ENCODE peak calls at places on chromosomes 12 and 14, in six cellular contexts. R is A549, X is neural crest cell, F is cardiac muscle cell, M is body of pancreas, V is cardiac fibroblast. G is an unnamed sample.

GRCh38 chr12:81329088-81329487 is 251.2 kb downstream of the ACSS3 start:
- DNase-seq in R (no peak), X (no peak), F (no peak), M (no peak), V (peak; percentile 41), G (peak; percentile 11)

GRCh38 chr14:52355016-52355430 is 40.9 kb downstream of the PTGER2 start:
- DNase-seq in R (no peak), X (no peak), F (no peak), M (no peak), V (peak; percentile 97), G (no peak)

GRCh38 chr14:76294876-76295275 is 81.1 kb upstream of the ESRRB start:
- DNase-seq in R (no peak), X (no peak), F (no peak), M (no peak), V (no peak), G (no peak)

GRCh38 chr12:79920421-79921238 is 14.3 kb downstream of the PPP1R12A start:
- DNase-seq in R (no peak), X (no peak), F (no peak), M (no peak), V (no peak), G (no peak)

GRCh38 chr14:93163570-93163969 is 21.1 kb downstream of the MOAP1 start:
- DNase-seq in R (no peak), X (no peak), F (no peak), M (no peak), V (no peak), G (no peak)

GRCh38 chr12:120759591-120760348 is 34.1 kb downstream of the ACADS start:
- DNase-seq in R (no peak), X (no peak), F (no peak), M (no peak), V (no peak), G (no peak)

GRCh38 chr12:46546634-46547273 is 174.2 kb upstream of the SLC38A2 start:
- DNase-seq in R (no peak), X (no peak), F (no peak), M (no peak), V (no peak), G (no peak)

GRCh38 chr14:50619569-50620141 is 48.5 kb downstream of the SAV1 start:
- DNase-seq in R (peak; percentile 34), X (no peak), F (peak; percentile 22), M (no peak), V (peak; percentile 74), G (no peak)

GRCh38 chr14:41586237-41586636 is 20.4 kb upstream of the LRFN5 start:
- DNase-seq in R (no peak), X (no peak), F (no peak), M (no peak), V (peak; percentile 3), G (no peak)

GRCh38 chr12:20653871-20654270 is 41.3 kb upstream of the SLCO1C1 start:
- DNase-seq in R (no peak), X (no peak), F (no peak), M (no peak), V (peak; percentile 33), G (no peak)

GRCh38 chr12:24991209-24992049 is 42.5 kb upstream of the BCAT1 start:
- DNase-seq in R (peak; percentile 44), X (no peak), F (peak; percentile 55), M (peak; percentile 37), V (peak; percentile 78), G (no peak)

GRCh38 chr12:55789171-55789570 is 28.4 kb downstream of the SARNP start:
- DNase-seq in R (no peak), X (no peak), F (peak; percentile 44), M (no peak), V (no peak), G (no peak)

GRCh38 chr12:70236990-70237389 is 6.2 kb upstream of the CNOT2 start:
- DNase-seq in R (no peak), X (no peak), F (no peak), M (no peak), V (no peak), G (no peak)

GRCh38 chr12:108442077-108442476 is 73.0 kb upstream of the FICD start:
- DNase-seq in R (no peak), X (no peak), F (no peak), M (no peak), V (no peak), G (no peak)

GRCh38 chr12:11561416-11561815 is 88.1 kb upstream of the ETV6 start:
- DNase-seq in R (no peak), X (no peak), F (no peak), M (no peak), V (no peak), G (no peak)

GRCh38 chr14:105117257-105117646 is 51.3 kb downstream of the JAG2 start:
- DNase-seq in R (no peak), X (no peak), F (no peak), M (no peak), V (no peak), G (no peak)

GRCh38 chr14:30445394-30445793 is 113.6 kb upstream of the G2E3 start:
- DNase-seq in R (no peak), X (no peak), F (no peak), M (peak; percentile 26), V (no peak), G (no peak)

GRCh38 chr12:76242813-76243540 is 105.2 kb downstream of the BBS10 start:
- DNase-seq in R (no peak), X (no peak), F (no peak), M (no peak), V (peak; percentile 65), G (no peak)

GRCh38 chr12:57162541-57163125 is 15.2 kb upstream of the LRP1-AS start:
- DNase-seq in R (no peak), X (no peak), F (no peak), M (no peak), V (no peak), G (no peak)

GRCh38 chr12:47302111-47302597 is 222.4 kb upstream of the AMIGO2 start:
- DNase-seq in R (peak; percentile 55), X (no peak), F (peak; percentile 6), M (no peak), V (no peak), G (no peak)

DNA sequence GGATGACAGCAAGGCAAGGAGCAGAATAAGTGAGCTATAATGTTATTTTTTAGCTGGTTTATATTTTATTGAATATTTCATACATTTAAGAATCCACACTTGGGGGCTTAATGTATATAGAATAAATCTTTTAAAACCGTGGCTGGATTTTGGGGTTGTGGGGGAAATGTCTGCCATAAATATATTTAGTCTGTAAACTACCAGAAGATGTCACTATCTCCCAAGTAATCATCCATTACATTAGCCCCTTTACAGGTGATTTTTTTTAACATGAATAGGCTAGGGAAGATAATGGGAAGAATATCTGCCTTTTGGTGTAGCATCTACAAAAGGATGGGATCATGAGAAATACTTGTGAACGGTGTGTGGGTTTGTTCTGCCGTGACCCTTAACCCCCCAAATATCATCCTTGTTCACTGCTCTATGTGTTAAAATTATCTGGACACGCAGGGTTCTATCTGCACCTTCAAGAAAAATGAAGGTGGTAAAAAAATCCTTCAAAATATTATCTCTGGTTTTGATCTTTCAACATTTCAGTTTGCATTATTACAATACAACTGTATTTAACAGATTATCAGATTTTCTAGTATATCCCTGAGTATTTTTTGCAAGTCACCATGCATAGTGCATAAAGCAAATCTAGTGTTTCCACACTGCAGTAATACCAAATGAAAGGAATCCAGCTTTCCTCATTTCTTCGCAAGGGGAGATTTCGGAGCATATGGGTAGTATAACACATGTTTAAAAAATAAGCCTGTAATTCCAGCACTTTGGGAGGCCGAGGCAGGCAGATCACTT is 8.0 kb upstream of the SLC17A8 start:
- DNase-seq in R (peak; percentile 34), X (no peak), F (no peak), M (no peak), V (peak; percentile 57), G (no peak)
- TF ChIP-seq CTCF in R (peak; percentile 84), X (peak; percentile 76), F (peak; percentile 39), M (peak; percentile 47), V (peak; percentile 8), G (peak; percentile 37)

GRCh38 chr12:93825501-93825888 is 148.3 kb downstream of the CRADD start:
- DNase-seq in R (no peak), X (no peak), F (no peak), M (no peak), V (peak; percentile 45), G (no peak)
- TF ChIP-seq CTCF in R (no peak), X (no peak), F (peak; percentile 8), M (no peak), V (no peak), G (no peak)

DNA sequence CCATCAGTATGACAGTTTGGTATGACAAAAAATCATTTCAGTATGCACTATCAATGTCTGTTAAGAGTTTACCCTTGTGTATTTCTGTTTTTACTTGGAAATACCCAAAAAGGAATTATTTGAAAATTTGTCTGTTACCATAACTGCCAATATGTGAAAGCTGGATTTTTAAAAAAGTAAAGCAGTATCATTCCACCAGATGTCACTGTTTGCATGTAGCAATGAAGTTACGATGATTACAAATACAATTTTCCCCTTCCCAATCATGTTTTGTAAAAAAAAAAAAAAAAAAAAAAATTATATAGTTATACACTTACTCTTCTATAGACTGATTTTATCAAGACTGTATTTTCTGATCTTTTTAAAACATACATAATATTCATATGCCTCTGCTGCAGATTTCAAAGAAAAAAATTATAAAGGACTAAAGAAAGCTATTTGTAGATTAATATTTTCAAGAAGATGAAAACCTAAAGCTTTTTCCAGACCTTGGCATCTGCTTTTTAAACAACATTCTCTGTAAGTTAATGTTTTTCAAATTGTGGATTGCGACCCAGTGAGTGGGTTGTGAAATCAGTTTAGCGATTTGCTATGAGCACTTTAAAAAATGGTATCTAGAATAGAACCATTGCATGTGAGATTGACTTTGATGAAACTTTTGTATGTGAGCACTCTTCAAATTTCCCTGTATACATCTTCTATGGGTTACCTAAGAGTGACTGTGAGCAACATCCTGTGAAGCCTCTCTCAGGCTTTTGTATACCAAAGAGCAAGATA is 114.2 kb downstream of the TTC6 start:
- DNase-seq in R (no peak), X (no peak), F (no peak), M (no peak), V (peak; percentile 52), G (no peak)
- TF ChIP-seq CTCF in R (peak; percentile 55), X (peak; percentile 73), F (peak; percentile 38), M (peak; percentile 41), V (peak; percentile 45), G (peak; percentile 41)

GRCh38 chr12:43337571-43338497 is 214.2 kb downstream of the ADAMTS20 start:
- DNase-seq in R (no peak), X (no peak), F (no peak), M (no peak), V (peak; percentile 32), G (no peak)

GRCh38 chr12:43333650-43334043 is 218.4 kb downstream of the ADAMTS20 start:
- DNase-seq in R (no peak), X (no peak), F (no peak), M (no peak), V (no peak), G (no peak)

GRCh38 chr12:43338848-43339526 is 213.0 kb downstream of the ADAMTS20 start:
- DNase-seq in R (peak; percentile 5), X (peak; percentile 2), F (peak; percentile 90), M (peak; percentile 8), V (peak; percentile 76), G (peak; percentile 10)

GRCh38 chr12:43332977-43333649 is 218.9 kb downstream of the ADAMTS20 start:
- DNase-seq in R (no peak), X (no peak), F (peak; percentile 66), M (no peak), V (peak; percentile 50), G (no peak)

DNA sequence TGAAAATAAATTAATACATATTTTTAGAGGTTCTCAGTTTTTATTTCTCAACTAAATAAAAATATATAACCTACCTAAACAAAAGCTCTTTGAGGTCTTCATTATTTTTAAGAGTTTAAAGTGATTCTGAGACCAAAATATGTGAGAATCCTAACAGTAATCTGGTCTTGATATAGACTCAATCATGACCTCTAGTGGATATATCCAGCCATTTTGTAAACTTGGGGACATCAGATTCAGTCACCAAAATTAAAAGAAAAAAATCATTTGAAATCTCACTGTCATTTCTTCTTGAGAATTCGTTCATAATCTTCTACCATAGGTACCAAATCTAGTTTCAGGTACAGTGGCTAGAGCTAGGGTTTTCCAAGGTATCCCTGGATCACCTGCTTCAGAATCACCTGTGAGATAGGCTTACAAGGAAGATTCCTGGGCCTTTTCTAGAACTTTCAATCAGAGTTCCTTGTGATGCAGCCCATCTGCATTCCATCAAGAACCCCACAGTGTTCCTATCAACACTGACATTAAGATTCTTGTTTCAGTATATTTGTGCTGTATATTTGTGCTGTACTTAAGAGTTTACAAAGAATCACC is 214.9 kb downstream of the ADAMTS20 start:
- DNase-seq in R (peak; percentile 14), X (no peak), F (peak; percentile 42), M (no peak), V (peak; percentile 79), G (no peak)
- TF ChIP-seq CTCF in R (peak; percentile 53), X (peak; percentile 70), F (peak; percentile 54), M (peak; percentile 46), V (peak; percentile 44), G (peak; percentile 58)